ENCODE peak calls at places on chromosomes 16 and 17, in seven cellular contexts. E is stomach, F is uterus, A is K562, D is heart left ventricle, R is PC-9, C is neuronal stem cell. Q is an unnamed sample.

GRCh38 chr17:34619687-34620217 is 40.4 kb downstream of the TMEM132E start:
- DNase-seq in E (no peak), F (no peak), A (no peak), D (no peak), R (no peak), C (no peak), Q (no peak)

GRCh38 chr16:27450836-27451341 is 48.9 kb downstream of the IL21R start:
- DNase-seq in E (no peak), F (no peak), A (no peak), D (no peak), R (no peak), C (no peak), Q (no peak)

GRCh38 chr16:12901204-12901596 is 198 bp upstream of the SHISA9 start:
- DNase-seq in E (no peak), F (no peak), A (no peak), D (no peak), R (peak), C (peak), Q (peak)

GRCh38 chr17:1203111-1203966 is 23.6 kb upstream of the ABR start:
- DNase-seq in E (peak), F (peak), A (peak), D (peak), R (peak), C (peak), Q (peak)

GRCh38 chr16:54931041-54931756 is 534 bp downstream of the IRX5 start:
- DNase-seq in E (no peak), F (no peak), A (peak), D (peak), R (no peak), C (peak), Q (no peak)

GRCh38 chr17:57880086-57880456 is 30.2 kb upstream of the MRPS23 start:
- DNase-seq in E (no peak), F (no peak), A (no peak), D (no peak), R (no peak), C (no peak), Q (no peak)

GRCh38 chr17:78255953-78256704 is 24.7 kb downstream of the TMEM235 start:
- DNase-seq in E (no peak), F (no peak), A (no peak), D (no peak), R (no peak), C (no peak), Q (no peak)

GRCh38 chr17:1412185-1413110 is 12.4 kb upstream of the YWHAE start:
- DNase-seq in E (peak), F (no peak), A (no peak), D (no peak), R (no peak), C (no peak), Q (no peak)

GRCh38 chr17:60170835-60171752 is 21.3 kb downstream of the CA4 start:
- DNase-seq in E (peak), F (no peak), A (peak), D (no peak), R (no peak), C (no peak), Q (no peak)

GRCh38 chr17:82657926-82658325 is 9.7 kb upstream of the WDR45B start:
- DNase-seq in E (no peak), F (no peak), A (no peak), D (no peak), R (no peak), C (no peak), Q (no peak)

GRCh38 chr17:35716897-35717839 is 14.3 kb upstream of the RASL10B start:
- DNase-seq in E (no peak), F (no peak), A (no peak), D (no peak), R (peak), C (no peak), Q (no peak)

GRCh38 chr16:8575399-8575798 is 14.9 kb downstream of the TMEM114 start:
- DNase-seq in E (no peak), F (no peak), A (no peak), D (no peak), R (no peak), C (no peak), Q (no peak)

GRCh38 chr17:67992541-67993152 is 3.6 kb downstream of the C17orf58 start:
- DNase-seq in E (no peak), F (no peak), A (no peak), D (no peak), R (no peak), C (peak), Q (no peak)

GRCh38 chr16:12573300-12573699 is 230.4 kb downstream of the CPPED1 start:
- DNase-seq in E (no peak), F (no peak), A (no peak), D (no peak), R (no peak), C (no peak), Q (no peak)

GRCh38 chr16:72271841-72272240 is 99.9 kb upstream of the PMFBP1 start:
- DNase-seq in E (no peak), F (no peak), A (no peak), D (no peak), R (no peak), C (no peak), Q (no peak)

GRCh38 chr17:79949646-79950292 is 85.9 kb downstream of the TBC1D16 start:
- DNase-seq in E (no peak), F (no peak), A (no peak), D (no peak), R (no peak), C (peak), Q (peak)

GRCh38 chr17:32157225-32157624 is 14.9 kb downstream of the RHOT1 start:
- DNase-seq in E (no peak), F (no peak), A (no peak), D (no peak), R (peak), C (no peak), Q (no peak)

GRCh38 chr16:19601083-19601976 is 45.8 kb downstream of the VPS35L start:
- DNase-seq in E (no peak), F (peak), A (peak), D (no peak), R (peak), C (peak), Q (peak)

GRCh38 chr16:21166561-21166961 is 8.1 kb downstream of the LDAF1 start:
- DNase-seq in E (no peak), F (no peak), A (peak), D (no peak), R (no peak), C (no peak), Q (no peak)

GRCh38 chr17:40071720-40072480 is 9.1 kb downstream of the THRA start:
- DNase-seq in E (peak), F (peak), A (no peak), D (peak), R (no peak), C (no peak), Q (no peak)

GRCh38 chr17:27376637-27377547 is 79.4 kb upstream of the KSR1 start:
- DNase-seq in E (no peak), F (peak), A (no peak), D (no peak), R (peak), C (no peak), Q (no peak)

GRCh38 chr16:30069575-30070462 is 4.3 kb downstream of the ALDOA start:
- DNase-seq in E (no peak), F (peak), A (no peak), D (no peak), R (no peak), C (no peak), Q (no peak)

GRCh38 chr17:57677301-57677700 is 67.8 kb downstream of the CCDC182 start:
- DNase-seq in E (no peak), F (no peak), A (no peak), D (no peak), R (no peak), C (no peak), Q (no peak)

GRCh38 chr17:16417896-16418683 is 2.7 kb downstream of the TRPV2 start:
- DNase-seq in E (no peak), F (no peak), A (peak), D (no peak), R (peak), C (no peak), Q (no peak)

GRCh38 chr17:28057731-28058246 is 15.3 kb downstream of the NLK start:
- DNase-seq in E (no peak), F (no peak), A (no peak), D (no peak), R (peak), C (no peak), Q (no peak)

GRCh38 chr17:6853764-6854442 is 22.4 kb upstream of the TEKT1 start:
- DNase-seq in E (no peak), F (no peak), A (no peak), D (no peak), R (no peak), C (no peak), Q (peak)

GRCh38 chr16:50497592-50497991 is 50.6 kb upstream of the NKD1 start:
- DNase-seq in E (no peak), F (no peak), A (no peak), D (no peak), R (no peak), C (no peak), Q (no peak)

DNA sequence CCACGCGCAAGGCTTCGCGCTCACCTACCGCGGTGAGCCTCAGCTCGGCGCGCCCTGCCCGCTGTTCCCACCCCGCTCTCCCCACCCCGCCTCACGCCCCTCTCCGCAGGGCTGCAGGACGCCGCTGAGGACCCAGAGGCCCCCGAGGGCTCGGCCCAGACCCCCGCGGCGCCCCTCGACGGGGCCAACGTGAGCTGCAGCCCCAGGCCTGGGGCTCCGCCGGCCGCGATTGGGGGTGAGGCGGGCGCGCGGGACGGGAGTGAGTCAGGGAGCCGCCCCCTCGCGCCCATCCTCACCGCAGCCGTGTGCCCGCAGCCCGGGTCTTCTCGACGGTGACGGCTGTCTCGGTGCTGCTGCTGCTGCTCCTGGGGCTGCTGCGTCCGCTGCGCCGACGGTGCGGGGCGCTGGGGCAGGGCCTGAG is 1.9 kb upstream of the PAQR4 start:
- DNase-seq in E (no peak), F (no peak), A (no peak), D (no peak), R (no peak), C (no peak), Q (no peak)
- H3K4me3 ChIP-seq in E (peak), F (no peak), A (no peak), D (peak), R (no peak), C (no peak), Q (no peak)

GRCh38 chr16:86371083-86371803 is 139.1 kb upstream of the FOXF1 start:
- DNase-seq in E (no peak), F (no peak), A (no peak), D (no peak), R (no peak), C (no peak), Q (no peak)

GRCh38 chr16:86365513-86366040 is 144.8 kb upstream of the FOXF1 start:
- DNase-seq in E (no peak), F (no peak), A (no peak), D (no peak), R (no peak), C (no peak), Q (no peak)

GRCh38 chr16:86370036-86370435 is 140.3 kb upstream of the FOXF1 start:
- DNase-seq in E (no peak), F (no peak), A (no peak), D (no peak), R (no peak), C (no peak), Q (no peak)

GRCh38 chr16:86367291-86368072 is 142.8 kb upstream of the FOXF1 start:
- DNase-seq in E (no peak), F (no peak), A (no peak), D (no peak), R (no peak), C (no peak), Q (no peak)

GRCh38 chr16:86368261-86368660 is 142.1 kb upstream of the FOXF1 start:
- DNase-seq in E (no peak), F (no peak), A (no peak), D (no peak), R (no peak), C (no peak), Q (no peak)
- H3K4me3 ChIP-seq in E (no peak), F (no peak), A (no peak), D (no peak), R (no peak), C (no peak), Q (no peak)

GRCh38 chr17:43753488-43754129 is 5.0 kb downstream of the SOST start:
- DNase-seq in E (no peak), F (no peak), A (peak), D (no peak), R (peak), C (no peak), Q (no peak)

GRCh38 chr17:43755389-43755875 is 3.2 kb downstream of the SOST start:
- DNase-seq in E (no peak), F (no peak), A (no peak), D (no peak), R (no peak), C (peak), Q (no peak)

GRCh38 chr17:43757171-43757660 is 1.4 kb downstream of the SOST start:
- DNase-seq in E (no peak), F (no peak), A (no peak), D (no peak), R (no peak), C (no peak), Q (no peak)

GRCh38 chr17:43756176-43756575 is 2.4 kb downstream of the SOST start:
- DNase-seq in E (no peak), F (no peak), A (no peak), D (no peak), R (no peak), C (no peak), Q (no peak)

GRCh38 chr17:43754947-43755346 is 3.6 kb downstream of the SOST start:
- DNase-seq in E (no peak), F (no peak), A (no peak), D (no peak), R (no peak), C (no peak), Q (no peak)
- H3K4me3 ChIP-seq in E (peak), F (no peak), A (no peak), D (peak), R (no peak), C (no peak), Q (no peak)

DNA sequence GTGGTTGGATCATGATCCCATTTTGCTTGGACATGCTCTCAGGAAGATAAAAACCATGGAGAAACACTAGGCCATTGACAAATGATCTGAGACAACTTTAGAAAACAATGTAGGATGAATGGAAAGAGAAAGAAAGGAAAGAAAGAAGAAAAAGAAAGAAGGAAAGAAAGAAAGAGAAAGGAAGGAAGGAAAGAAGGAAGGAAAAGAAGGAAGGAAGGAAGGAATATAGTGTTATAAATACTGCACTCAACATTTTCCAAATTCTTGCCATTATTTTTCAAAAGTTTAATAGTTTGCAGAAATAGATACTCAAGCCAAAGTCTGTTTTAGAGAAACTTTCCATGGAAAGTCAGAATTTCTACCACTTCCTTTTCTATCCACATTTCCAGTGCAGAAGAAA is 39.2 kb upstream of the CACNG3 start:
- DNase-seq in E (no peak), F (no peak), A (no peak), D (no peak), R (no peak), C (no peak), Q (no peak)
- H3K4me3 ChIP-seq in E (no peak), F (no peak), A (no peak), D (no peak), R (no peak), C (no peak), Q (no peak)

GRCh38 chr16:48628359-48628985 is 18.5 kb upstream of the N4BP1 start:
- DNase-seq in E (peak), F (no peak), A (no peak), D (no peak), R (no peak), C (no peak), Q (no peak)
- H3K4me3 ChIP-seq in E (no peak), F (no peak), A (no peak), D (no peak), R (no peak), C (no peak), Q (no peak)

GRCh38 chr16:57799619-57800212 is 2.6 kb downstream of the KIFC3 start:
- DNase-seq in E (no peak), F (no peak), A (no peak), D (no peak), R (peak), C (no peak), Q (no peak)

GRCh38 chr16:57802635-57803412 is 533 bp upstream of the KIFC3 start:
- DNase-seq in E (peak), F (no peak), A (peak), D (no peak), R (no peak), C (no peak), Q (no peak)

GRCh38 chr16:57801856-57802634 is at the start of gene KIFC3:
- DNase-seq in E (peak), F (peak), A (peak), D (peak), R (peak), C (no peak), Q (no peak)

GRCh38 chr16:57800213-57801097 is 1.8 kb downstream of the KIFC3 start:
- DNase-seq in E (peak), F (no peak), A (peak), D (no peak), R (no peak), C (no peak), Q (no peak)

DNA sequence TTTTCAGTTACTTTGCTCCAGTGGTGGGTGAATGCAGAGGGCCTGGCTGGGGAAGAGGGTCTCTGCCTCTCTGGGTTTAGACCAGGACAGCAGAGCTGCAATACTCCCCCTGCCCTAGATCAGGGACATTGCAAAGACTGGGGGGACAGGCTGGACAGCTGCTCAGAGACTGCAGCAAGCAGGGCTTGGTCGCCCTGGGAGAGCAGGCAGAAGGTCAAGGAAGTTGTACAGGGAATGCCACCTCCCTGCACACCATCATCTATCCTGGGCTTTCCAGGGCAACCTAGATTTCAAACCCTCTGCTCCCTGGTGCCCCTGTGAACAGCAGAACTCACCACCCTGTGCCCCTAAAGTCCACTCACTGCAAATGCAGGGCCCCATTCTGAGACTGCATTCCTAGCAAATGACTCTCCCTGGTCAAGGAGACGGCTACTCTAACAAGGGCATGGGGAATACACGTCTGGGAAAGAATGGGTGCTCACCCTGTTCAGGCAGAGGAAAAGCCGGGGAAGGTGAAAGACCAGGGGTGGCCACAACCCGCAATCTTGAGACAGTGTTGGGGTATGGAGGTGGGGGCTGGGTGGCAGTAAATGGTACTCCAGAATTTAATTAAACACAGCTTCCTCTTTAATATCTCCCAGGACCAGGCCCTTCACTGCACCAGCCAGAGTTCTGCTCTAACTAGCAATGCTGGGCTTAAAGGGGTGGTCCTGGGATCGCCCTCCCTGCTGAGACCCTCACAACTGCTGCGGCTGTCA is 1.0 kb downstream of the KIFC3 start:
- DNase-seq in E (no peak), F (no peak), A (no peak), D (no peak), R (peak), C (no peak), Q (no peak)
- H3K4me3 ChIP-seq in E (peak), F (peak), A (peak), D (peak), R (peak), C (peak), Q (peak)